ENCODE peak calls at places on chromosome 14, in ten cellular contexts. K is testis, S is epithelial cell of esophagus, T is GM06990, Z is fibroblast of mammary gland, V is OCI-LY7, P is dorsolateral prefrontal cortex, D is psoas muscle, L is lower lobe of right lung, C is brain microvascular endothelial cell. N is an unnamed sample.

GRCh38 chr14:100590726-100591452 is 3.7 kb upstream of the BEGAIN start:
- DNase-seq in K (no peak), S (no peak), T (no peak), Z (no peak), V (no peak), P (no peak), D (peak), L (peak), C (no peak), N (no peak)

GRCh38 chr14:105028251-105028927 is 7.5 kb upstream of the CDCA4 start:
- DNase-seq in K (no peak), S (peak), T (no peak), Z (peak), V (no peak), P (no peak), D (no peak), L (no peak), C (no peak), N (no peak)

GRCh38 chr14:69152181-69152943 is 557 bp downstream of the DCAF5 start:
- DNase-seq in K (no peak), S (peak), T (no peak), Z (peak), V (peak), P (no peak), D (no peak), L (no peak), C (no peak), N (peak)

GRCh38 chr14:65945333-65945732 is 532.8 kb downstream of the FUT8 start:
- DNase-seq in K (no peak), S (no peak), T (no peak), Z (no peak), V (no peak), P (no peak), D (no peak), L (no peak), C (no peak), N (no peak)

GRCh38 chr14:78341827-78342389 is 171.7 kb downstream of the NRXN3 start:
- DNase-seq in K (no peak), S (peak), T (no peak), Z (no peak), V (no peak), P (no peak), D (no peak), L (no peak), C (no peak), N (no peak)

GRCh38 chr14:40476005-40476404 is 1043.8 kb upstream of the FBXO33 start:
- DNase-seq in K (no peak), S (no peak), T (no peak), Z (no peak), V (no peak), P (no peak), D (no peak), L (no peak), C (no peak), N (no peak)

GRCh38 chr14:77988966-77989365 is 181.2 kb upstream of the NRXN3 start:
- DNase-seq in K (no peak), S (peak), T (no peak), Z (peak), V (no peak), P (no peak), D (peak), L (no peak), C (peak), N (peak)

GRCh38 chr14:94025720-94026119 is 420 bp upstream of the OTUB2 start:
- DNase-seq in K (no peak), S (peak), T (no peak), Z (no peak), V (no peak), P (no peak), D (no peak), L (no peak), C (no peak), N (no peak)

GRCh38 chr14:78448483-78449094 is 278.4 kb downstream of the NRXN3 start:
- DNase-seq in K (peak), S (peak), T (peak), Z (peak), V (peak), P (peak), D (no peak), L (no peak), C (peak), N (peak)

GRCh38 chr14:56862843-56863242 is 52.6 kb upstream of the OTX2 start:
- DNase-seq in K (no peak), S (no peak), T (no peak), Z (no peak), V (no peak), P (peak), D (no peak), L (no peak), C (no peak), N (no peak)

GRCh38 chr14:102793531-102794328 is 16.5 kb downstream of the TRAF3 start:
- DNase-seq in K (no peak), S (no peak), T (no peak), Z (no peak), V (no peak), P (no peak), D (no peak), L (no peak), C (no peak), N (no peak)

GRCh38 chr14:90788031-90788430 is 28.2 kb downstream of the TTC7B start:
- DNase-seq in K (no peak), S (no peak), T (no peak), Z (no peak), V (no peak), P (no peak), D (no peak), L (peak), C (no peak), N (no peak)

GRCh38 chr14:21044106-21044618 is 2.0 kb downstream of the RNASE7 start:
- DNase-seq in K (no peak), S (no peak), T (no peak), Z (no peak), V (no peak), P (no peak), D (peak), L (peak), C (no peak), N (no peak)

GRCh38 chr14:92511472-92512247 is 1.9 kb upstream of the RIN3 start:
- DNase-seq in K (no peak), S (peak), T (no peak), Z (peak), V (no peak), P (no peak), D (no peak), L (no peak), C (peak), N (peak)

GRCh38 chr14:89185919-89186849 is 230.8 kb downstream of the FOXN3 start:
- DNase-seq in K (no peak), S (peak), T (no peak), Z (peak), V (no peak), P (peak), D (peak), L (no peak), C (peak), N (peak)

GRCh38 chr14:23140389-23140788 is 21.3 kb upstream of the CEBPE start:
- DNase-seq in K (no peak), S (no peak), T (no peak), Z (no peak), V (no peak), P (no peak), D (no peak), L (no peak), C (no peak), N (no peak)

GRCh38 chr14:97218713-97219355 is 421.7 kb downstream of the VRK1 start:
- DNase-seq in K (peak), S (peak), T (no peak), Z (no peak), V (no peak), P (no peak), D (no peak), L (no peak), C (no peak), N (no peak)
- TF ChIP-seq CTCF in K (no peak), S (no peak), T (no peak), Z (no peak), V (no peak), P (no peak), D (no peak), L (no peak), C (no peak), N (no peak)

GRCh38 chr14:74599201-74599809 is 12.7 kb downstream of the LTBP2 start:
- DNase-seq in K (peak), S (no peak), T (no peak), Z (peak), V (no peak), P (no peak), D (peak), L (no peak), C (no peak), N (peak)
- H3K4me3 ChIP-seq in K (no peak), S (no peak), T (no peak), Z (no peak), V (no peak), P (no peak), D (no peak), L (no peak), C (no peak), N (no peak)

DNA sequence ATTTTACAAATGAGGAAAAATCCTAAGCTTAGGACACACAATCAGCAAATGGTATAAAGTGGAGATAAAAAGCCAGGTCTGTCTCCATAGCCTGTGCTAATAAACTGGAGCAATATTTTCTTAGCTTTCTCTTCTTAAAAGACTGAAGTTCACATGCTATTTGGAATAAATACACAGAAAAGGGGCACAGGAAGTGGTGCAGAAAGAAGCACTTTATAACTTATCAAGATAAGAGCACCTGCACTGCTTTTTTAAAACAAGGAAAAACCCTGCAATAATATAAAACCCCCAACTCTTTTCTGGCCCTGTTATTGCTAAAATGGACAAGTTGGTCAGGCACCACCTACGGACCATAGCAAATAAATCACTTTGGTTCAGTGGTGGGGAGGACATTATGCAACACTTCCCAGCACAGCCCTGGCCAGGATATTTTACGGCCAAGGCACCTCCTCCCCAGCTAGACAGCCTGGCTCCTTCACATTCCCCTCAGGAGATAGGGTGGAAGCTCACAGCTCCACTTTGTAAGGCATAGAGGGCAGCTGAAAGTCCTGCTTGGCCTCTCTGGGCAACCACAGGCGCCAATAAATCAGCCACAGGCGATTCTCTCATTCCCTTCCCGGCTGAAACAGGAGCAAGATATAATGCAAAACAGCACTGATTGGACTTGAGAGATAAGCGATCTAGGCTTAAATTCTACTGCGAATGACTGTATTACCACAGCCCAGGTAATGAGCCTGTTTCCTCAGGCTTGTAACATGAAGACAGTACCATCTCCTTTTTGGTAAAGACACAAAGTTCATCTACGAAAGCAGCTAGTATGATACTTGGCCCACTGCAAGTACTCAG is 2.1 kb downstream of the ZBTB25 start:
- DNase-seq in K (peak), S (peak), T (no peak), Z (peak), V (peak), P (peak), D (peak), L (peak), C (peak), N (peak)
- TF ChIP-seq CTCF in K (no peak), S (no peak), T (no peak), Z (no peak), V (no peak), P (no peak), D (no peak), L (no peak), C (no peak), N (peak)

GRCh38 chr14:27668531-27668930 is 1070.7 kb upstream of the NOVA1 start:
- DNase-seq in K (no peak), S (no peak), T (no peak), Z (no peak), V (no peak), P (no peak), D (no peak), L (no peak), C (no peak), N (no peak)

GRCh38 chr14:27672047-27672446 is 1074.2 kb upstream of the NOVA1 start:
- DNase-seq in K (no peak), S (no peak), T (no peak), Z (no peak), V (no peak), P (no peak), D (no peak), L (no peak), C (no peak), N (no peak)
- H3K4me3 ChIP-seq in K (no peak), S (no peak), T (no peak), Z (no peak), V (no peak), P (no peak), D (no peak), L (no peak), C (no peak), N (no peak)

GRCh38 chr14:99296517-99296916 is 24.5 kb upstream of the BCL11B start:
- DNase-seq in K (no peak), S (no peak), T (no peak), Z (no peak), V (no peak), P (no peak), D (no peak), L (no peak), C (no peak), N (no peak)
- TF ChIP-seq CTCF in K (no peak), S (no peak), T (no peak), Z (no peak), V (peak), P (no peak), D (no peak), L (no peak), C (no peak), N (no peak)

GRCh38 chr14:61476737-61477410 is 155.5 kb downstream of the PRKCH start:
- DNase-seq in K (peak), S (peak), T (peak), Z (peak), V (peak), P (no peak), D (no peak), L (no peak), C (peak), N (peak)

GRCh38 chr14:61480704-61481285 is 159.4 kb downstream of the PRKCH start:
- DNase-seq in K (no peak), S (no peak), T (no peak), Z (no peak), V (no peak), P (no peak), D (no peak), L (no peak), C (no peak), N (no peak)

GRCh38 chr14:61479746-61480502 is 158.5 kb downstream of the PRKCH start:
- DNase-seq in K (no peak), S (peak), T (no peak), Z (peak), V (no peak), P (no peak), D (no peak), L (no peak), C (no peak), N (peak)

GRCh38 chr14:61477845-61478438 is 156.6 kb downstream of the PRKCH start:
- DNase-seq in K (peak), S (peak), T (peak), Z (peak), V (peak), P (no peak), D (peak), L (peak), C (peak), N (no peak)

DNA sequence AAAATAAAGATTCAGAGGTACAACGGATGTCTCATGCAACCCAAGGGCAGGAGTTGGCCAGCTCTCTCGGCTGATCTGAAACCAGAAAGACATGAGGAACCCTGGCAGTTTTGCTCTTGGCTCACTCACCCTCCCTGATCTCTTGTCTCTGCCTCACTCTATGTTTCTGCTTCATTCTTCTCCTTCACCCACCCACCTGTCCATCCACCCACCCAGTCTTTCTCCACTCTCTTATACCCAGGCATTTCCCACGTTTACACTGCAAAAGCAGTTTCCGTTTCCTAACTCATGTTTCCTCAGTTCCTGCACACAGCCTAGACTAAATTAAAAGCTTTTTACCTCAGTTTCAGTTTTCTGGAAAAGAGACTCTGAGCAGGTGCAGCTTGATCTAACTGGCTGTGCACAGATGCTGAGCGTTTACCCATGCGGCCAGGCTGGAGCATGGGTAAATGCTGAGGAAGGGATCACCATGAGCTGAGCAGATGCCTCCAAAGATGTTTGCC is 157.6 kb downstream of the PRKCH start:
- DNase-seq in K (no peak), S (no peak), T (peak), Z (no peak), V (peak), P (no peak), D (no peak), L (no peak), C (no peak), N (no peak)
- H3K4me3 ChIP-seq in K (no peak), S (no peak), T (no peak), Z (no peak), V (peak), P (no peak), D (no peak), L (no peak), C (no peak), N (no peak)

DNA sequence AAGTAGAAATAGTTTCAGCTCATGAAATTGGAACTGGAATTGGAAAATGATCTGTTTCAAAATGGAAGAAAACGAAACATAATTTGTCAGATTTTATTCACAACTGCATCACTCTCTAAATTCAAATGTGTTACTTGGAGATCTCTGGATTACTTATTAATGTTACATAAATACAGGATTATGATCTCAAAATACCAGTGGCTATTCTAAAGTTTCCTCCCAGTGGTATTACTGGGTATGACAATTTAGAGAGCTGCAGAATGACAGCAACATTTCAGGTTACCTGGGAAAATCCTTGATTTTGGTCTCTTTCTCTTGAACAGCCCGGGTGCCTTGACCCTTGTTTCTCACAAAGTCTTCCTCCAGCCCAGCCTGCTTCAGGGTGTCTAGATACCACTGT is 14.2 kb downstream of the FAM161B start:
- DNase-seq in K (no peak), S (peak), T (no peak), Z (peak), V (peak), P (no peak), D (no peak), L (no peak), C (no peak), N (peak)
- TF ChIP-seq CTCF in K (peak), S (no peak), T (peak), Z (peak), V (peak), P (peak), D (no peak), L (no peak), C (peak), N (peak)

GRCh38 chr14:44530482-44530881 is 23.4 kb upstream of the FSCB start:
- DNase-seq in K (no peak), S (no peak), T (no peak), Z (no peak), V (no peak), P (no peak), D (no peak), L (no peak), C (no peak), N (peak)
- H3K4me3 ChIP-seq in K (no peak), S (no peak), T (no peak), Z (no peak), V (no peak), P (no peak), D (no peak), L (no peak), C (no peak), N (no peak)

DNA sequence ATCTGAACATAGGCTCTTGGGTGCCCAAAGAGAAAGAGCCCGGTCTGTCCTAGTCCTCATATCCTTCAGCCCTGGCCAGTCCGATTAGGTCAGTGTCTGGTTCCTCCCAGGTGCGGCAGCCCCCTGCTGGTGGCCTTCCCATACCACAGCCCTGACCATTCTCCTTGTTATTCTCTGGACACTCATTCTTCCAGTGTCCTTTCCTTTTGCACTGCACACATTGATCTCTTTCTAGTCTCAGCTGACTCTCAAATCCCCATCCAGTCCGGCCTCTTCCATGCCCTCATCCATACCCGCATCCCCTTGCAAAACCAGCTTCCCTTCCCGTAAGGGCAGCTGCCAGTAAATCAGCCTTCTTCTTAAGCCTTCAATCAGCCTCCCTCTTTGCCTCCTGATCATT is 1316.3 kb downstream of the TMEM121 start:
- DNase-seq in K (peak), S (no peak), T (no peak), Z (no peak), V (peak), P (no peak), D (no peak), L (no peak), C (no peak), N (no peak)
- TF ChIP-seq CTCF in K (peak), S (no peak), T (peak), Z (peak), V (peak), P (no peak), D (no peak), L (peak), C (peak), N (no peak)

N was measured in fibroblast of the aortic adventitia.